ENCODE peak calls at places on chromosomes 12 and 14, in seven cellular contexts. V is breast epithelium, H is hepatocyte, Z is IMR-90, Q is fibroblast of lung, X is cardiac muscle cell, R is H1. S is an unnamed sample. For H3K36me3, the result is how much of the 10 kb centered on the place peaks cover.

GRCh38 chr14:94349276-94349675 is 26.1 kb upstream of the SERPINA6 start:
- DNase-seq in V (no peak), H (no peak), Z (no peak), Q (no peak), X (no peak), R (no peak), S (no peak)

GRCh38 chr14:71175491-71175890 is 268.2 kb downstream of the PCNX1 start:
- DNase-seq in V (peak), H (peak), Z (no peak), Q (no peak), X (no peak), R (no peak), S (no peak)

GRCh38 chr14:100552524-100553125 is 34.6 kb downstream of the BEGAIN start:
- DNase-seq in V (no peak), H (no peak), Z (no peak), Q (no peak), X (no peak), R (no peak), S (no peak)

GRCh38 chr14:30291216-30291615 is 267.7 kb upstream of the G2E3 start:
- DNase-seq in V (no peak), H (no peak), Z (peak), Q (peak), X (no peak), R (no peak), S (no peak)

GRCh38 chr12:92224685-92225331 is 79.2 kb upstream of the BTG1 start:
- DNase-seq in V (no peak), H (peak), Z (peak), Q (peak), X (no peak), R (peak), S (no peak)

GRCh38 chr12:52203126-52203921 is 11.5 kb upstream of the KRT80 start:
- DNase-seq in V (peak), H (peak), Z (peak), Q (peak), X (no peak), R (no peak), S (no peak)

GRCh38 chr12:47282206-47282605 is 202.4 kb upstream of the AMIGO2 start:
- DNase-seq in V (no peak), H (no peak), Z (peak), Q (no peak), X (no peak), R (no peak), S (no peak)

GRCh38 chr14:87868920-87869319 is 124.1 kb downstream of the GALC start:
- DNase-seq in V (no peak), H (no peak), Z (no peak), Q (no peak), X (no peak), R (no peak), S (no peak)

GRCh38 chr12:51517800-51518199 is 73.2 kb upstream of the SCN8A start:
- DNase-seq in V (no peak), H (no peak), Z (no peak), Q (no peak), X (no peak), R (no peak), S (no peak)

GRCh38 chr14:102911541-102911951 is 10.9 kb upstream of the AMN start:
- DNase-seq in V (no peak), H (no peak), Z (no peak), Q (no peak), X (no peak), R (no peak), S (no peak)

GRCh38 chr14:28823245-28823644 is 56.7 kb downstream of the FOXG1 start:
- DNase-seq in V (no peak), H (no peak), Z (no peak), Q (no peak), X (no peak), R (no peak), S (no peak)

GRCh38 chr12:30990776-30991175 is 64.2 kb downstream of the TSPAN11 start:
- DNase-seq in V (no peak), H (no peak), Z (no peak), Q (no peak), X (no peak), R (no peak), S (no peak)

GRCh38 chr12:108699955-108700563 is 31.3 kb downstream of the CORO1C start:
- DNase-seq in V (no peak), H (no peak), Z (peak), Q (peak), X (no peak), R (no peak), S (no peak)

GRCh38 chr12:108696111-108696995 is 35.0 kb downstream of the CORO1C start:
- DNase-seq in V (no peak), H (peak), Z (peak), Q (peak), X (no peak), R (no peak), S (no peak)

GRCh38 chr12:108694812-108695278 is 36.5 kb downstream of the CORO1C start:
- DNase-seq in V (no peak), H (peak), Z (peak), Q (no peak), X (no peak), R (no peak), S (peak)

GRCh38 chr12:108697905-108698304 is 33.4 kb downstream of the CORO1C start:
- DNase-seq in V (no peak), H (no peak), Z (no peak), Q (no peak), X (no peak), R (no peak), S (no peak)

GRCh38 chr12:108696996-108697290 is 34.4 kb downstream of the CORO1C start:
- DNase-seq in V (no peak), H (no peak), Z (no peak), Q (no peak), X (no peak), R (no peak), S (no peak)
- H3K4me3 ChIP-seq in V (no peak), H (no peak), Z (no peak), Q (no peak), X (no peak), R (no peak), S (no peak)

GRCh38 chr14:55136868-55137785 is 8.1 kb downstream of the LGALS3 start:
- DNase-seq in V (peak), H (no peak), Z (peak), Q (peak), X (no peak), R (no peak), S (no peak)
- TF ChIP-seq CTCF in V (no peak), H (no peak), Z (peak), Q (peak), X (peak), R (no peak), S (no peak)

GRCh38 chr14:61724133-61724532 is 28.8 kb downstream of the HIF1A start:
- DNase-seq in V (no peak), H (no peak), Z (no peak), Q (no peak), X (no peak), R (no peak), S (no peak)

GRCh38 chr14:61720302-61720677 is 25.0 kb downstream of the HIF1A start:
- DNase-seq in V (no peak), H (peak), Z (no peak), Q (no peak), X (no peak), R (no peak), S (no peak)

GRCh38 chr14:61718039-61718438 is 22.7 kb downstream of the HIF1A start:
- DNase-seq in V (no peak), H (no peak), Z (no peak), Q (no peak), X (no peak), R (no peak), S (no peak)

GRCh38 chr14:61716956-61717355 is 21.6 kb downstream of the HIF1A start:
- DNase-seq in V (no peak), H (no peak), Z (no peak), Q (no peak), X (no peak), R (no peak), S (no peak)

GRCh38 chr14:61719344-61720301 is 24.3 kb downstream of the HIF1A start:
- DNase-seq in V (no peak), H (no peak), Z (no peak), Q (no peak), X (no peak), R (no peak), S (no peak)
- H3K36me3 ChIP-seq in V (under half), H (under half), Z (under half), Q (under half), X (under half), R (under half), S (under half)

DNA sequence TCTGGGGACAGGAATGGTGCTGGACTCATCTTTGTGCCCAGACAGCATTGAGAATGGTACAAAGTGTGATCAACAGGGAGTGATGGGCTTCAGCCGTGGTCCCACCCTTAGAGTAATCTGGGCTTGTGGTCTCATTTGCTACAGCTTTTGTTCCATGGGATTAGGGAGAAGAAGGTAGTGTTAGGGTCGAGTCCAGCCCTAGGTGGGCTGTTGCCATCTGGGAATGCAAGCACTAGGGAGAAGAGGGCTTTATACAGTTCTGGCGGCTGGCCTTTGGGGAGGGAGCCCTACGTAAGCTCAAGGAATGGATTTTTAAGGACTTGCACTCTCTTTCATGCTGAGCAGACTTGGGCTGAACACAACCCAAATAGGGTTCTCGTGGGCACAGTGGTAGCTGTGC is 4.9 kb downstream of the PLEKHG3 start:
- DNase-seq in V (no peak), H (no peak), Z (no peak), Q (no peak), X (no peak), R (no peak), S (no peak)
- H3K4me3 ChIP-seq in V (no peak), H (no peak), Z (no peak), Q (no peak), X (no peak), R (peak), S (no peak)

GRCh38 chr14:105012171-105012985 is 8.5 kb downstream of the CDCA4 start:
- DNase-seq in V (no peak), H (no peak), Z (no peak), Q (no peak), X (no peak), R (no peak), S (no peak)
- TF ChIP-seq CTCF in V (no peak), H (no peak), Z (peak), Q (peak), X (no peak), R (peak), S (peak)

S was measured in GM06990.